ENCODE peak calls at places on chromosomes 3 and 15, in five cellular contexts. Z is NCI-H1105; Q is stimulated activated CD8-positive, alpha-beta memory T cell treated with anti-CD3 and anti-CD28 coated beads, Interleukin-4, amount 100 ng/mL, for 1 hour; L is mucosa of gallbladder; G is stimulated activated CD4-positive, alpha-beta T cell treated with anti-CD3 and anti-CD28 coated beads, TNF-alpha, amount 100 ng/mL, for 24 hours. Y is an unnamed sample.
A peak's percentile ranks its signal among the peaks of the same experiment; 100 is the strongest.

GRCh38 chr15:81945014-81945615 is 100.7 kb downstream of the MEX3B start:
- DNase-seq in Z (no peak), Q (no peak), L (no peak), G (no peak), Y (no peak)

GRCh38 chr3:142998439-142998838 is 2.9 kb upstream of the U2SURP start:
- DNase-seq in Q (no peak), L (no peak), G (no peak), Z (no peak), Y (peak; percentile 66)

GRCh38 chr15:98599911-98600685 is 48.2 kb upstream of the IGF1R start:
- DNase-seq in G (peak; percentile 10), L (peak; percentile 41), Z (no peak), Q (peak; percentile 6), Y (peak; percentile 34)

GRCh38 chr3:187587012-187587544 is 83.1 kb downstream of the SST start:
- DNase-seq in Z (no peak), Q (no peak), L (no peak), G (no peak), Y (no peak)

GRCh38 chr15:38535451-38536200 is 29.0 kb downstream of the RASGRP1 start:
- DNase-seq in Z (no peak), G (no peak), L (no peak), Q (no peak), Y (peak; percentile 94)

GRCh38 chr3:171334465-171334811 is 125.8 kb downstream of the TNIK start:
- DNase-seq in L (peak; percentile 47), G (no peak), Z (no peak), Q (no peak), Y (no peak)

GRCh38 chr3:98612587-98612986 is 19.2 kb upstream of the CPOX start:
- DNase-seq in Z (no peak), G (no peak), Q (no peak), L (no peak), Y (no peak)

GRCh38 chr3:100458814-100459213 is 33.6 kb upstream of the TMEM45A start:
- DNase-seq in L (no peak), Q (no peak), G (no peak), Z (no peak), Y (no peak)

GRCh38 chr3:48826451-48826850 is 21.2 kb downstream of the PRKAR2A start:
- DNase-seq in L (no peak), Z (no peak), Q (no peak), G (no peak), Y (peak; percentile 82)

GRCh38 chr15:39154776-39155175 is 426.1 kb upstream of the THBS1 start:
- DNase-seq in L (no peak), G (no peak), Z (no peak), Q (no peak), Y (peak; percentile 73)

GRCh38 chr3:159263750-159264561 is 462.1 kb downstream of the MFSD1 start:
- DNase-seq in Q (no peak), Z (peak; percentile 56), L (peak; percentile 18), G (no peak), Y (peak; percentile 60)

GRCh38 chr15:75350601-75351331 is 3.9 kb downstream of the NEIL1 start:
- DNase-seq in L (no peak), Q (no peak), G (no peak), Z (no peak), Y (no peak)

GRCh38 chr15:60243769-60244168 is 154.0 kb downstream of the ANXA2 start:
- DNase-seq in Q (no peak), G (no peak), Z (no peak), L (no peak), Y (no peak)

GRCh38 chr3:143207338-143207961 is 87.9 kb downstream of the CHST2 start:
- DNase-seq in Q (no peak), Z (no peak), G (no peak), L (no peak), Y (peak; percentile 63)

GRCh38 chr15:80780416-80781221 is 1.4 kb downstream of the CEMIP start:
- DNase-seq in Q (no peak), L (peak; percentile 45), G (no peak), Z (no peak), Y (peak; percentile 75)

GRCh38 chr3:43346990-43347749 is 60.8 kb downstream of the SNRK start:
- DNase-seq in Z (no peak), G (no peak), Q (peak; percentile 15), L (no peak), Y (no peak)

GRCh38 chr15:60005352-60006202 is 1.5 kb downstream of the FOXB1 start:
- DNase-seq in Z (peak; percentile 47), G (no peak), L (no peak), Q (no peak), Y (no peak)

GRCh38 chr3:71356272-71356671 is 227.3 kb downstream of the FOXP1 start:
- DNase-seq in G (no peak), Z (no peak), L (no peak), Q (no peak), Y (no peak)

GRCh38 chr3:113179235-113179829 is 32.0 kb upstream of the BOC start:
- DNase-seq in G (no peak), L (no peak), Q (no peak), Z (no peak), Y (peak; percentile 10)

GRCh38 chr15:76333720-76334437 is 2.7 kb upstream of the ISL2 start:
- DNase-seq in Z (no peak), L (no peak), Q (no peak), G (no peak), Y (peak; percentile 20)

GRCh38 chr3:4261411-4261810 is 41.8 kb upstream of the SETMAR start:
- DNase-seq in Z (no peak), G (no peak), L (no peak), Q (no peak), Y (no peak)